ENCODE peak calls at places on chromosomes 2 and 18, in five cellular contexts. I, M, P, A and K are unnamed samples.

GRCh38 chr2:2950403-2950952 is 427.1 kb downstream of the EIPR1 start:
- DNase-seq in I (no peak), M (no peak), P (no peak), A (no peak), K (no peak)

GRCh38 chr2:215929602-215930335 is 83.6 kb downstream of the MREG start:
- DNase-seq in I (no peak), P (peak), M (no peak), A (no peak), K (no peak)

GRCh38 chr2:232280341-232280740 is 98.2 kb upstream of the ALPP start:
- DNase-seq in P (no peak), I (no peak), M (no peak), A (no peak), K (no peak)

GRCh38 chr2:11583840-11584529 is 50.1 kb downstream of the GREB1 start:
- DNase-seq in M (peak), P (peak), A (peak), I (peak), K (peak)

GRCh38 chr18:77858331-77858730 is 608.7 kb downstream of the GALR1 start:
- DNase-seq in P (no peak), M (no peak), A (no peak), I (no peak), K (no peak)

GRCh38 chr2:41722668-41723369 is 325.0 kb upstream of the PKDCC start:
- DNase-seq in A (no peak), M (no peak), P (peak), I (no peak), K (no peak)

GRCh38 chr2:1708476-1709334 is 35.6 kb downstream of the PXDN start:
- DNase-seq in P (no peak), I (peak), A (no peak), M (no peak), K (no peak)

GRCh38 chr2:9703701-9704221 is 73.0 kb upstream of the YWHAQ start:
- DNase-seq in A (no peak), P (peak), I (peak), M (peak), K (no peak)

GRCh38 chr2:8525582-8526402 is 156.1 kb upstream of the ID2 start:
- DNase-seq in P (no peak), M (peak), A (no peak), I (no peak), K (peak)

GRCh38 chr2:2773692-2774091 is 442.6 kb upstream of the MYT1L start:
- DNase-seq in P (no peak), I (no peak), M (no peak), A (no peak), K (no peak)

GRCh38 chr2:42086500-42086953 is 38.7 kb downstream of the PKDCC start:
- DNase-seq in M (no peak), P (peak), I (peak), A (no peak), K (peak)

GRCh38 chr2:37585982-37586621 is 85.3 kb downstream of the CDC42EP3 start:
- DNase-seq in P (peak), M (no peak), I (peak), A (peak), K (no peak)

GRCh38 chr2:172079838-172080640 is 5.3 kb upstream of the DLX1 start:
- DNase-seq in P (no peak), M (no peak), A (no peak), I (peak), K (no peak)

GRCh38 chr18:80200171-80200931 is 47.0 kb downstream of the PARD6G start:
- DNase-seq in I (no peak), A (no peak), M (no peak), P (no peak), K (peak)

GRCh38 chr18:32036506-32037210 is 18.0 kb downstream of the RNF125 start:
- DNase-seq in M (peak), A (no peak), I (no peak), P (no peak), K (no peak)

GRCh38 chr2:187299122-187299906 is 148.7 kb downstream of the CALCRL start:
- DNase-seq in M (no peak), I (no peak), A (no peak), P (peak), K (peak)

GRCh38 chr2:10097352-10098148 is 17.3 kb upstream of the CYS1 start:
- DNase-seq in P (peak), M (no peak), A (no peak), I (peak), K (peak)

GRCh38 chr2:50143822-50144575 is 887.9 kb downstream of the NRXN1 start:
- DNase-seq in M (no peak), I (no peak), A (no peak), P (peak), K (peak)

GRCh38 chr2:11732587-11732986 is 13.8 kb upstream of the LPIN1 start:
- DNase-seq in I (no peak), P (no peak), M (no peak), A (no peak), K (no peak)

GRCh38 chr2:233654501-233654900 is 17.2 kb upstream of the UGT1A9 start:
- DNase-seq in I (no peak), A (no peak), P (no peak), M (no peak), K (no peak)